ENCODE peak calls at places on chromosomes 12 and 14, in five cellular contexts. I is stomach, R is GM12878, B is H1, G is SK-N-SH. Q is an unnamed sample.

GRCh38 chr12:56714431-56714929 is 10.6 kb downstream of the NACA start:
- DNase-seq in I (no peak), R (no peak), B (no peak), G (no peak), Q (no peak)

GRCh38 chr12:857611-858010 is 91.9 kb downstream of the RAD52 start:
- DNase-seq in I (no peak), R (no peak), B (no peak), G (no peak), Q (no peak)

GRCh38 chr12:81888961-81889360 is 129.8 kb upstream of the PPFIA2 start:
- DNase-seq in I (no peak), R (no peak), B (no peak), G (no peak), Q (no peak)

GRCh38 chr12:122395319-122395718 is 27.1 kb downstream of the CLIP1 start:
- DNase-seq in I (no peak), R (no peak), B (no peak), G (peak; percentile 26), Q (no peak)

GRCh38 chr12:95336387-95337067 is 118.9 kb downstream of the VEZT start:
- DNase-seq in I (peak; percentile 79), R (no peak), B (peak; percentile 74), G (peak; percentile 86), Q (peak; percentile 89)

GRCh38 chr14:51079489-51079888 is 15.4 kb downstream of the TRIM9 start:
- DNase-seq in I (no peak), R (no peak), B (no peak), G (peak; percentile 24), Q (no peak)

GRCh38 chr12:5478081-5478706 is 46.3 kb downstream of the NTF3 start:
- DNase-seq in I (no peak), R (no peak), B (no peak), G (no peak), Q (no peak)

GRCh38 chr12:112175361-112176155 is 50.2 kb downstream of the TRAFD1 start:
- DNase-seq in I (no peak), R (no peak), B (no peak), G (no peak), Q (peak; percentile 34)

GRCh38 chr12:124399622-124400021 is 104.7 kb downstream of the RFLNA start:
- DNase-seq in I (no peak), R (no peak), B (peak; percentile 76), G (peak; percentile 82), Q (no peak)

GRCh38 chr14:41749425-41749824 is 142.7 kb downstream of the LRFN5 start:
- DNase-seq in I (no peak), R (no peak), B (no peak), G (no peak), Q (no peak)

GRCh38 chr14:93012516-93013367 is 89.8 kb downstream of the CHGA start:
- DNase-seq in I (no peak), R (no peak), B (no peak), G (no peak), Q (no peak)

GRCh38 chr12:89129471-89129870 is 222.8 kb downstream of the DUSP6 start:
- DNase-seq in I (no peak), R (no peak), B (no peak), G (no peak), Q (no peak)

GRCh38 chr12:44847888-44848770 is 28.0 kb downstream of the NELL2 start:
- DNase-seq in I (no peak), R (peak; percentile 40), B (no peak), G (no peak), Q (no peak)

GRCh38 chr14:26385302-26385701 is 212.5 kb downstream of the NOVA1 start:
- DNase-seq in I (no peak), R (no peak), B (no peak), G (no peak), Q (no peak)

GRCh38 chr12:64042901-64043300 is 179.2 kb downstream of the KICS2 start:
- DNase-seq in I (no peak), R (no peak), B (no peak), G (no peak), Q (no peak)

GRCh38 chr12:103846415-103846814 is 5.4 kb upstream of the NT5DC3 start:
- DNase-seq in I (no peak), R (no peak), B (no peak), G (no peak), Q (no peak)

GRCh38 chr12:103850429-103850828 is 9.4 kb upstream of the NT5DC3 start:
- DNase-seq in I (no peak), R (no peak), B (no peak), G (peak; percentile 40), Q (no peak)

GRCh38 chr12:103848132-103848531 is 7.1 kb upstream of the NT5DC3 start:
- DNase-seq in I (no peak), R (no peak), B (no peak), G (no peak), Q (no peak)

GRCh38 chr12:103851127-103851526 is 10.1 kb upstream of the NT5DC3 start:
- DNase-seq in I (no peak), R (no peak), B (no peak), G (no peak), Q (no peak)

GRCh38 chr12:103848917-103849491 is 8.0 kb upstream of the NT5DC3 start:
- DNase-seq in I (no peak), R (no peak), B (no peak), G (no peak), Q (peak; percentile 92)
- H3K27ac ChIP-seq in I (peak overlapping the region; percentile 30), R (no peak overlapping the region), B (no peak overlapping the region), G (no peak overlapping the region), Q (peak overlapping the region; percentile 91)

DNA sequence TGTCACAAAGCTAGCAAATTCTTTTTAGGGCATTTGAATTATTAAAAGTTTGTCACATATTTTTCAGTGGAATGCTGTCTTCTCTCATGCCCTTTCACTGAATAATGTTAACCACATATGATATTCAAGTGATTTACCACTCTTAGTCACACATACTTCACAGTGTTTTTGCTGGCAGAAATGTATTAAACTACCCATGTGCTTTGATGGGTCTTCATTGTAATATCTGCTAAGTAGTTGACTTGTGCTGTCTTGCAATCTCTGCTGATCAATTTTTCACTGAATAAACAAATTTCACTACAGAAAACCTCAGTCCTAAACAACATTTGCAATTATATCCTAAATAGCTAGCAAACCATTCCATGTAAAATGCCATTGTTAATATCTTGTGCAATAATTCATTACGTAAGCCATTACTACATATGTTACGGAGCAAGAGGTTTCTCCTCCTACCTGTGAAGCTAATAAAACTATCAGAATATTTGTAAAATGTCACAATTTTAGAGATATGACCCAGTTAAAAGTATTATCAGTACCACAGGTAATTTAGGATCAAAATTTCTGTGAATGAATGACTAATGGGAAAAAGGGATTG is 64.6 kb upstream of the LMO3 start:
- DNase-seq in I (no peak), R (no peak), B (no peak), G (no peak), Q (no peak)
- TF ChIP-seq POLR2AphosphoS5 in I (no peak), R (no peak), B (no peak), G (no peak), Q (no peak)

GRCh38 chr12:67042697-67043131 is 226.4 kb upstream of the CAND1 start:
- DNase-seq in I (no peak), R (no peak), B (no peak), G (no peak), Q (no peak)
- TF ChIP-seq EP300 in I (no peak), R (no peak), B (no peak), G (no peak), Q (no peak)

DNA sequence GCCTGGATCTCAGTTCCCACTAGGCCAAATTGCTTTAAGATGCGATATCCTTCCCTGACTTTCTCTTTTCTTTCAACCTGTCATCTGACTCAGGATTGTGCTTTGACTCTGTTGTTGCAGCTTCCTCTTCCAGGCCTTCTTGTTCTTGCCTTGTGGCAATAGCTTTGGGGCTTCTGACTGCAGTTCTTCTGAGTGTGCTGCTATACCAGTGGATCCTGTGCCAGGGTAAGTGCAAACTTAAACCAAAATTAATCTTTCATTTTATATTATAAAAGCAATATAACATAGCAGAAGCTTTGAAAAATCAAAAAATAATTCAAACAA is 2.7 kb downstream of the KLRG1 start:
- DNase-seq in I (no peak), R (no peak), B (no peak), G (no peak), Q (no peak)
- H3K27ac ChIP-seq in I (no peak overlapping the region), R (no peak overlapping the region), B (no peak overlapping the region), G (no peak overlapping the region), Q (no peak overlapping the region)

GRCh38 chr12:6914246-6914947 is at the start of gene ENO2:
- DNase-seq in I (peak; percentile 68), R (no peak), B (peak; percentile 72), G (peak; percentile 91), Q (peak; percentile 94)
- TF ChIP-seq POLR2AphosphoS5 in I (peak; percentile 37), R (no peak), B (no peak), G (no peak), Q (peak; percentile 55)

GRCh38 chr14:69631509-69631908 is 20.1 kb downstream of the SUSD6 start:
- DNase-seq in I (no peak), R (no peak), B (no peak), G (no peak), Q (no peak)

GRCh38 chr14:69632752-69633151 is 21.4 kb downstream of the SUSD6 start:
- DNase-seq in I (no peak), R (no peak), B (no peak), G (no peak), Q (no peak)

GRCh38 chr14:69626132-69626500 is 14.7 kb downstream of the SUSD6 start:
- DNase-seq in I (no peak), R (no peak), B (no peak), G (no peak), Q (no peak)

GRCh38 chr14:69632154-69632553 is 20.8 kb downstream of the SUSD6 start:
- DNase-seq in I (no peak), R (no peak), B (no peak), G (no peak), Q (no peak)

DNA sequence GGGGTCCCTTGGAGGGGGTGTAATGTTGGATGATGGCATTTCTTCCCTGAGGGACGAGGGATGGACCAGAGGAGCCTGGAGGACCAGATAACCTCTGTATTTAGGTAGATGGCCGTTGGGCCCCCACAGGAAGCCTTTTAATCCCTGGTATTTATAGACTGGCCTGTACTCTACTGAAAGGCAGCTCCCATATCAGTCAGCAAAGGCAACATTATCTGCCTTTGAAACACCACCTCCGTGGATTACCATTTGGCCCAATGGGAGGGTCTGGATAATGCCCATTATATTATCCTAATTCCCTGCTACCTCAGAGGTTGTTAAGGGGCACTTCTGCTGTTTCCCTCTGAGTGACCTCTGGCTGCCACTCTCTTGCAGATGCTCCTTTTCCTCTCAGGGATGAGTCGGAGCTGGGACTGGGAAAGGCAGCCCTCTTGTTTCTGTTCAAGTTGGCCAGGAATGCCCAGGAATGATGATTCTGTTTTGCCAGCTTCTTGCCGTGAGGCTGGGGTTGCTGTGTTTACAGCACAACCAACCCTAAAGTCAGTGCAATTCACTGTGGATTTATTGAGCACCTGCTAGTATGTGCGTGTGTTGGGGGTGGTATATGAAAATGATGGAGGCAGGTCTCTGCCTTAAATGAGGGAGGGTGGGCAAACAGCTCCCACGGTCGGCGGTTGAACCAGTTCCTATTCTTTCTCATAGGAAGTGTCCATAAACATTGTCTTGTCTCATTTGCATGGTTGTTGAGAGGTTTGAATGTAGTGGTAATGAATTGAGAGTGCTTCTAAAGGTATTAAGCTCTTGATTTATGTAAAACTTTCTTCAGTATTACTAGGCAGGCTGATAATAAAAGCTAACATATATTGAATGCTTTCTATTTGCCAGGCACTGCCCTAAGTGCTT is 18.1 kb downstream of the SUSD6 start:
- DNase-seq in I (no peak), R (no peak), B (no peak), G (no peak), Q (no peak)
- TF ChIP-seq EP300 in I (no peak), R (no peak), B (no peak), G (no peak), Q (no peak)

Q was measured in sigmoid colon.